ENCODE peak calls at places on chromosomes 3 and 15, in seven cellular contexts. D, U, B, F, Z, M and G are unnamed samples.

GRCh38 chr3:10349801-10350200 is 28.9 kb upstream of the SEC13 start:
- DNase-seq in D (no peak), U (no peak), B (no peak), F (no peak), Z (no peak), M (no peak), G (no peak)

GRCh38 chr15:32898414-32898813 is 180.6 kb downstream of the GREM1 start:
- DNase-seq in D (peak), U (no peak), B (no peak), F (no peak), Z (no peak), M (no peak), G (no peak)

GRCh38 chr3:118501152-118501551 is 533.5 kb downstream of the IGSF11 start:
- DNase-seq in D (peak), U (no peak), B (no peak), F (peak), Z (peak), M (peak), G (no peak)

GRCh38 chr3:170738756-170739155 is 131.2 kb downstream of the RPL22L1 start:
- DNase-seq in D (no peak), U (no peak), B (no peak), F (no peak), Z (no peak), M (no peak), G (no peak)

GRCh38 chr3:134072881-134073582 is 43.3 kb upstream of the SLCO2A1 start:
- DNase-seq in D (no peak), U (no peak), B (no peak), F (no peak), Z (no peak), M (no peak), G (no peak)

GRCh38 chr3:129341331-129342141 is 62.9 kb downstream of the HMCES start:
- DNase-seq in D (no peak), U (no peak), B (no peak), F (no peak), Z (no peak), M (no peak), G (no peak)

GRCh38 chr3:125374501-125374995 is 577 bp downstream of the ZNF148 start:
- DNase-seq in D (peak), U (peak), B (peak), F (peak), Z (peak), M (peak), G (no peak)

GRCh38 chr3:25592510-25592968 is 72.2 kb downstream of the TOP2B start:
- DNase-seq in D (peak), U (peak), B (no peak), F (peak), Z (no peak), M (no peak), G (peak)

GRCh38 chr3:140206196-140207040 is 271.4 kb downstream of the CLSTN2 start:
- DNase-seq in D (peak), U (peak), B (peak), F (no peak), Z (peak), M (no peak), G (no peak)

GRCh38 chr3:133812872-133813271 is 7.3 kb downstream of the SRPRB start:
- DNase-seq in D (no peak), U (peak), B (no peak), F (no peak), Z (no peak), M (no peak), G (no peak)

GRCh38 chr3:71402280-71402679 is 181.2 kb downstream of the FOXP1 start:
- DNase-seq in D (no peak), U (no peak), B (no peak), F (no peak), Z (no peak), M (no peak), G (no peak)

GRCh38 chr3:31456373-31456772 is 76.4 kb upstream of the STT3B start:
- DNase-seq in D (no peak), U (no peak), B (no peak), F (no peak), Z (no peak), M (no peak), G (no peak)

GRCh38 chr15:23857028-23857641 is 170.0 kb upstream of the NDN start:
- DNase-seq in D (peak), U (peak), B (peak), F (peak), Z (peak), M (peak), G (no peak)

GRCh38 chr15:80174017-80174746 is 21.4 kb downstream of the FAH start:
- DNase-seq in D (no peak), U (peak), B (no peak), F (peak), Z (no peak), M (no peak), G (peak)

GRCh38 chr3:42653560-42654330 is at the start of gene ZBTB47:
- DNase-seq in D (peak), U (no peak), B (no peak), F (peak), Z (peak), M (peak), G (peak)

GRCh38 chr15:59170295-59170881 is 36.3 kb upstream of the LDHAL6B start:
- DNase-seq in D (peak), U (no peak), B (no peak), F (peak), Z (peak), M (no peak), G (no peak)

GRCh38 chr3:169552533-169552932 is 111.0 kb downstream of the MECOM start:
- DNase-seq in D (no peak), U (peak), B (no peak), F (no peak), Z (no peak), M (no peak), G (peak)

GRCh38 chr3:152452318-152452717 is 183.6 kb downstream of the MBNL1 start:
- DNase-seq in D (no peak), U (peak), B (no peak), F (no peak), Z (no peak), M (no peak), G (peak)

GRCh38 chr3:188365184-188365583 is 211.2 kb downstream of the LPP start:
- DNase-seq in D (no peak), U (no peak), B (no peak), F (no peak), Z (no peak), M (no peak), G (no peak)

GRCh38 chr3:43296565-43296964 is 10.2 kb downstream of the SNRK start:
- DNase-seq in D (no peak), U (peak), B (no peak), F (no peak), Z (no peak), M (no peak), G (no peak)

GRCh38 chr15:35547775-35548364 is 1.9 kb upstream of the DPH6 start:
- DNase-seq in D (peak), U (no peak), B (peak), F (no peak), Z (peak), M (peak), G (no peak)

GRCh38 chr15:90101969-90102890 is at the start of gene IDH2:
- DNase-seq in D (peak), U (peak), B (peak), F (peak), Z (peak), M (peak), G (peak)

GRCh38 chr3:176930942-176931341 is 266.3 kb downstream of the TBL1XR1 start:
- DNase-seq in D (no peak), U (no peak), B (no peak), F (no peak), Z (no peak), M (no peak), G (no peak)
- H3K23ac ChIP-seq in D (no peak), U (no peak), B (no peak), F (no peak), Z (no peak), M (no peak), G (no peak)

GRCh38 chr3:13432093-13432492 is 12.0 kb upstream of the NUP210 start:
- DNase-seq in D (no peak), U (no peak), B (no peak), F (no peak), Z (no peak), M (no peak), G (no peak)

GRCh38 chr3:13427662-13428603 is 7.8 kb upstream of the NUP210 start:
- DNase-seq in D (no peak), U (no peak), B (no peak), F (no peak), Z (no peak), M (no peak), G (no peak)

GRCh38 chr3:13425692-13426091 is 5.6 kb upstream of the NUP210 start:
- DNase-seq in D (no peak), U (no peak), B (no peak), F (no peak), Z (no peak), M (no peak), G (no peak)

GRCh38 chr3:13426591-13426990 is 6.5 kb upstream of the NUP210 start:
- DNase-seq in D (no peak), U (no peak), B (no peak), F (no peak), Z (no peak), M (no peak), G (peak)

GRCh38 chr3:13429631-13430291 is 9.6 kb upstream of the NUP210 start:
- DNase-seq in D (no peak), U (no peak), B (no peak), F (no peak), Z (no peak), M (no peak), G (no peak)
- H3K18ac ChIP-seq in D (no peak), U (no peak), B (no peak), F (no peak), Z (peak), M (no peak), G (no peak)

GRCh38 chr15:78272776-78273175 is 8.4 kb downstream of the DNAJA4 start:
- DNase-seq in D (no peak), U (no peak), B (no peak), F (no peak), Z (no peak), M (no peak), G (no peak)
- H3K4ac ChIP-seq in D (no peak), U (no peak), B (no peak), F (no peak), Z (no peak), M (no peak), G (no peak)

GRCh38 chr3:61559108-61559731 is 2.2 kb upstream of the PTPRG start:
- DNase-seq in D (peak), U (no peak), B (no peak), F (peak), Z (no peak), M (no peak), G (peak)
- H3K23ac ChIP-seq in D (no peak), U (no peak), B (no peak), F (no peak), Z (no peak), M (no peak), G (peak)

DNA sequence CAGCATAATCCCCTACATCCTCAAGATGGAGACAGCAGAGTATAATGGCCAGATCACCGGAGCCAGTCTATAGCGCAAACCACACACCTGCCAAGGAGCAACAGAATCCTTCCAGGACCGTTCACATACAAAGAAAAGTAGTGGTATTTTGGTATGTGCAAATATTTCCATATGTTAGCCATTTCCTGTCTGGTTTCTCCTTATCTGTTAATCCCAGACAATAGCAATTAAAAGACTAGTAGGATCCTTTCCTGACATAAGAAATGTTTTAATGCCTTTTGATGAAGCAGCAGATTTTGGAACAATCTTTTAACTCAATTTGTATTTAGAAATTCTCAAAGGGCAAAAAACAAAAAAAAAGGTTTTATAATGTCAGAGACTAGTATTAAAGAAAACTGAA is 22.2 kb downstream of the MRPS25 start:
- DNase-seq in D (no peak), U (peak), B (no peak), F (peak), Z (no peak), M (no peak), G (no peak)
- H3K18ac ChIP-seq in D (no peak), U (no peak), B (no peak), F (no peak), Z (no peak), M (no peak), G (no peak)

GRCh38 chr15:70018646-70019600 is 78.8 kb downstream of the TLE3 start:
- DNase-seq in D (no peak), U (no peak), B (no peak), F (no peak), Z (no peak), M (no peak), G (peak)
- H3K4ac ChIP-seq in D (no peak), U (no peak), B (no peak), F (no peak), Z (no peak), M (no peak), G (no peak)

GRCh38 chr3:105678017-105678416 is 190.8 kb downstream of the CBLB start:
- DNase-seq in D (no peak), U (no peak), B (no peak), F (no peak), Z (no peak), M (no peak), G (no peak)
- H3K23ac ChIP-seq in D (no peak), U (no peak), B (no peak), F (no peak), Z (no peak), M (no peak), G (no peak)